ENCODE peak calls at places on chromosomes 13 and 19, in eight cellular contexts. One of them, this sample, is unnamed. For H3K27me3 and H3K9me3, the result is how much of the 10 kb centered on the place peaks cover.

GRCh38 chr19:7700128-7700470 is 1.8 kb downstream of the FCER2 start:
- DNase-seq in aorta: no peak
- DNase-seq in CD4-positive, CD25-positive, alpha-beta regulatory T cell: no peak
- DNase-seq in CD8-positive, alpha-beta T cell: no peak
- DNase-seq in cardiac muscle cell: no peak
- DNase-seq in heart right ventricle: no peak
- DNase-seq in iPS DF 6.9: no peak
- DNase-seq in tibial artery: no peak
- DNase-seq in this sample: no peak

GRCh38 chr19:5687360-5688198 is 2.5 kb upstream of the RPL36 start:
- DNase-seq in aorta: no peak
- DNase-seq in CD4-positive, CD25-positive, alpha-beta regulatory T cell: no peak
- DNase-seq in CD8-positive, alpha-beta T cell: no peak
- DNase-seq in cardiac muscle cell: no peak
- DNase-seq in heart right ventricle: no peak
- DNase-seq in iPS DF 6.9: no peak
- DNase-seq in tibial artery: no peak
- DNase-seq in this sample: no peak

GRCh38 chr13:78604782-78605611 is 1.6 kb upstream of the POU4F1 start:
- DNase-seq in aorta: no peak
- DNase-seq in CD4-positive, CD25-positive, alpha-beta regulatory T cell: no peak
- DNase-seq in CD8-positive, alpha-beta T cell: no peak
- DNase-seq in cardiac muscle cell: no peak
- DNase-seq in heart right ventricle: no peak
- DNase-seq in iPS DF 6.9: no peak
- DNase-seq in tibial artery: no peak
- DNase-seq in this sample: no peak

GRCh38 chr13:91058066-91058465 is 289.4 kb upstream of the MIR17HG start:
- DNase-seq in aorta: no peak
- DNase-seq in CD4-positive, CD25-positive, alpha-beta regulatory T cell: no peak
- DNase-seq in CD8-positive, alpha-beta T cell: no peak
- DNase-seq in cardiac muscle cell: peak
- DNase-seq in heart right ventricle: no peak
- DNase-seq in iPS DF 6.9: peak
- DNase-seq in tibial artery: no peak
- DNase-seq in this sample: no peak

GRCh38 chr19:18948976-18949356 is 7.9 kb upstream of the HOMER3 start:
- DNase-seq in aorta: no peak
- DNase-seq in CD4-positive, CD25-positive, alpha-beta regulatory T cell: no peak
- DNase-seq in CD8-positive, alpha-beta T cell: no peak
- DNase-seq in cardiac muscle cell: no peak
- DNase-seq in heart right ventricle: no peak
- DNase-seq in iPS DF 6.9: no peak
- DNase-seq in tibial artery: no peak
- DNase-seq in this sample: no peak

GRCh38 chr19:41924151-41925145 is 3.8 kb downstream of the ERFL start:
- DNase-seq in aorta: no peak
- DNase-seq in CD4-positive, CD25-positive, alpha-beta regulatory T cell: no peak
- DNase-seq in CD8-positive, alpha-beta T cell: no peak
- DNase-seq in cardiac muscle cell: no peak
- DNase-seq in heart right ventricle: no peak
- DNase-seq in iPS DF 6.9: no peak
- DNase-seq in tibial artery: no peak
- DNase-seq in this sample: no peak

GRCh38 chr13:51524312-51524711 is 60.0 kb upstream of the WDFY2 start:
- DNase-seq in aorta: no peak
- DNase-seq in CD4-positive, CD25-positive, alpha-beta regulatory T cell: no peak
- DNase-seq in CD8-positive, alpha-beta T cell: no peak
- DNase-seq in cardiac muscle cell: peak
- DNase-seq in heart right ventricle: no peak
- DNase-seq in iPS DF 6.9: no peak
- DNase-seq in tibial artery: no peak
- DNase-seq in this sample: no peak

GRCh38 chr13:45909724-45910123 is 58.2 kb upstream of the SIAH3 start:
- DNase-seq in aorta: no peak
- DNase-seq in CD4-positive, CD25-positive, alpha-beta regulatory T cell: no peak
- DNase-seq in CD8-positive, alpha-beta T cell: no peak
- DNase-seq in cardiac muscle cell: no peak
- DNase-seq in heart right ventricle: no peak
- DNase-seq in iPS DF 6.9: no peak
- DNase-seq in tibial artery: no peak
- DNase-seq in this sample: no peak

GRCh38 chr13:18996221-18996620 is 185.4 kb downstream of the TUBA3C start:
- DNase-seq in aorta: no peak
- DNase-seq in CD4-positive, CD25-positive, alpha-beta regulatory T cell: no peak
- DNase-seq in CD8-positive, alpha-beta T cell: no peak
- DNase-seq in cardiac muscle cell: no peak
- DNase-seq in heart right ventricle: no peak
- DNase-seq in iPS DF 6.9: no peak
- DNase-seq in tibial artery: no peak
- DNase-seq in this sample: no peak

GRCh38 chr13:29805994-29806748 is 44.2 kb downstream of the UBL3 start:
- DNase-seq in aorta: no peak
- DNase-seq in CD4-positive, CD25-positive, alpha-beta regulatory T cell: no peak
- DNase-seq in CD8-positive, alpha-beta T cell: no peak
- DNase-seq in cardiac muscle cell: no peak
- DNase-seq in heart right ventricle: no peak
- DNase-seq in iPS DF 6.9: no peak
- DNase-seq in tibial artery: no peak
- DNase-seq in this sample: no peak

GRCh38 chr13:30679483-30680330 is 55.6 kb upstream of the ALOX5AP start:
- DNase-seq in aorta: no peak
- DNase-seq in CD4-positive, CD25-positive, alpha-beta regulatory T cell: peak
- DNase-seq in CD8-positive, alpha-beta T cell: peak
- DNase-seq in cardiac muscle cell: peak
- DNase-seq in heart right ventricle: no peak
- DNase-seq in iPS DF 6.9: no peak
- DNase-seq in tibial artery: no peak
- DNase-seq in this sample: no peak

GRCh38 chr13:73938375-73939070 is 195.7 kb downstream of the KLF12 start:
- DNase-seq in aorta: no peak
- DNase-seq in CD4-positive, CD25-positive, alpha-beta regulatory T cell: no peak
- DNase-seq in CD8-positive, alpha-beta T cell: no peak
- DNase-seq in cardiac muscle cell: peak
- DNase-seq in heart right ventricle: no peak
- DNase-seq in iPS DF 6.9: no peak
- DNase-seq in tibial artery: no peak
- DNase-seq in this sample: no peak

GRCh38 chr19:46009530-46010510 is 13.0 kb downstream of the PGLYRP1 start:
- DNase-seq in aorta: peak
- DNase-seq in CD4-positive, CD25-positive, alpha-beta regulatory T cell: peak
- DNase-seq in CD8-positive, alpha-beta T cell: peak
- DNase-seq in cardiac muscle cell: peak
- DNase-seq in heart right ventricle: peak
- DNase-seq in iPS DF 6.9: no peak
- DNase-seq in tibial artery: peak
- DNase-seq in this sample: peak

GRCh38 chr19:3041756-3042517 is 12.9 kb upstream of the TLE2 start:
- DNase-seq in aorta: no peak
- DNase-seq in CD4-positive, CD25-positive, alpha-beta regulatory T cell: no peak
- DNase-seq in CD8-positive, alpha-beta T cell: no peak
- DNase-seq in cardiac muscle cell: no peak
- DNase-seq in heart right ventricle: no peak
- DNase-seq in iPS DF 6.9: no peak
- DNase-seq in tibial artery: no peak
- DNase-seq in this sample: no peak

GRCh38 chr19:3039641-3040077 is 10.6 kb upstream of the TLE2 start:
- DNase-seq in aorta: no peak
- DNase-seq in CD4-positive, CD25-positive, alpha-beta regulatory T cell: no peak
- DNase-seq in CD8-positive, alpha-beta T cell: no peak
- DNase-seq in cardiac muscle cell: no peak
- DNase-seq in heart right ventricle: no peak
- DNase-seq in iPS DF 6.9: no peak
- DNase-seq in tibial artery: no peak
- DNase-seq in this sample: no peak

GRCh38 chr19:3042545-3043267 is 13.6 kb upstream of the TLE2 start:
- DNase-seq in aorta: no peak
- DNase-seq in CD4-positive, CD25-positive, alpha-beta regulatory T cell: no peak
- DNase-seq in CD8-positive, alpha-beta T cell: no peak
- DNase-seq in cardiac muscle cell: no peak
- DNase-seq in heart right ventricle: no peak
- DNase-seq in iPS DF 6.9: no peak
- DNase-seq in tibial artery: no peak
- DNase-seq in this sample: no peak

GRCh38 chr19:3039125-3039524 is 10.0 kb upstream of the TLE2 start:
- DNase-seq in aorta: no peak
- DNase-seq in CD4-positive, CD25-positive, alpha-beta regulatory T cell: no peak
- DNase-seq in CD8-positive, alpha-beta T cell: no peak
- DNase-seq in cardiac muscle cell: no peak
- DNase-seq in heart right ventricle: no peak
- DNase-seq in iPS DF 6.9: no peak
- DNase-seq in tibial artery: no peak
- DNase-seq in this sample: no peak

GRCh38 chr19:3041302-3041701 is 12.2 kb upstream of the TLE2 start:
- DNase-seq in aorta: no peak
- DNase-seq in CD4-positive, CD25-positive, alpha-beta regulatory T cell: no peak
- DNase-seq in CD8-positive, alpha-beta T cell: no peak
- DNase-seq in cardiac muscle cell: no peak
- DNase-seq in heart right ventricle: no peak
- DNase-seq in iPS DF 6.9: no peak
- DNase-seq in tibial artery: no peak
- DNase-seq in this sample: no peak
- H3K27me3 ChIP-seq in aorta: under half
- H3K27me3 ChIP-seq in CD4-positive, CD25-positive, alpha-beta regulatory T cell: under half
- H3K27me3 ChIP-seq in CD8-positive, alpha-beta T cell: under half
- H3K27me3 ChIP-seq in cardiac muscle cell: under half
- H3K27me3 ChIP-seq in heart right ventricle: under half
- H3K27me3 ChIP-seq in iPS DF 6.9: under half
- H3K27me3 ChIP-seq in tibial artery: under half
- H3K27me3 ChIP-seq in this sample: under half

DNA sequence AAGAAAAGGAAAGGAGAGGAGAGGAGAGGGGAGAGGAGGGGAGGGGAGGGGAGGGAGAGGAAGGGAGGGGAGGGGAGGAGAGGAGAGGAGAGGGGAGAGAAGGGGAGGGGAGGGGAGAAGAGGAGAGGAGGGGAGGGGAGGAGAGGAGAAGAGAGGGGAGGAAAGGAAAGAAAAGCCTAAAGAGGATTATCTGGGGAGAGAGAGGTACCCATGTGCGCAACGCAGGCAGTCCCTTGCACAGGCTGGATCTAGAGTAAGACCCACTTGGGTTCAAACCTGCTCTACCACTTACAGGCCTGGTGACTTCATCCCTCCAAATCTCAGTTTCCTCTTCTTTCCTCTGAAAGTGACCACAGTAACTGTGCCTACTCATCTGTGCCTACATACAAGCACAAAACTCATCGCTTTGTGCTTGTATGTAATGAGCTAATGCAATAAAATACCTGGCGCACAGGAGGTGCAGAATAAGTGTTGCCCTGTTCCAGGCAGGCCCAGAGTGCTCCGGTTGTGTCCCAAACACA is 753 bp upstream of the MAP1S start:
- DNase-seq in aorta: no peak
- DNase-seq in CD4-positive, CD25-positive, alpha-beta regulatory T cell: no peak
- DNase-seq in CD8-positive, alpha-beta T cell: no peak
- DNase-seq in cardiac muscle cell: no peak
- DNase-seq in heart right ventricle: no peak
- DNase-seq in iPS DF 6.9: no peak
- DNase-seq in tibial artery: no peak
- DNase-seq in this sample: no peak
- H3K4me3 ChIP-seq in aorta: no peak
- H3K4me3 ChIP-seq in CD4-positive, CD25-positive, alpha-beta regulatory T cell: peak
- H3K4me3 ChIP-seq in CD8-positive, alpha-beta T cell: peak
- H3K4me3 ChIP-seq in cardiac muscle cell: peak
- H3K4me3 ChIP-seq in heart right ventricle: no peak
- H3K4me3 ChIP-seq in iPS DF 6.9: peak
- H3K4me3 ChIP-seq in tibial artery: peak
- H3K4me3 ChIP-seq in this sample: peak

GRCh38 chr19:15562861-15563260 is 52.2 kb upstream of the CYP4F8 start:
- DNase-seq in aorta: no peak
- DNase-seq in CD4-positive, CD25-positive, alpha-beta regulatory T cell: no peak
- DNase-seq in CD8-positive, alpha-beta T cell: no peak
- DNase-seq in cardiac muscle cell: peak
- DNase-seq in heart right ventricle: no peak
- DNase-seq in iPS DF 6.9: no peak
- DNase-seq in tibial artery: no peak
- DNase-seq in this sample: no peak
- H3K9me3 ChIP-seq in aorta: under half
- H3K9me3 ChIP-seq in CD4-positive, CD25-positive, alpha-beta regulatory T cell: under half
- H3K9me3 ChIP-seq in CD8-positive, alpha-beta T cell: under half
- H3K9me3 ChIP-seq in cardiac muscle cell: under half
- H3K9me3 ChIP-seq in heart right ventricle: under half
- H3K9me3 ChIP-seq in iPS DF 6.9: under half
- H3K9me3 ChIP-seq in tibial artery: under half
- H3K9me3 ChIP-seq in this sample: under half

GRCh38 chr19:38483016-38483630 is 49.6 kb downstream of the RYR1 start:
- DNase-seq in aorta: no peak
- DNase-seq in CD4-positive, CD25-positive, alpha-beta regulatory T cell: no peak
- DNase-seq in CD8-positive, alpha-beta T cell: no peak
- DNase-seq in cardiac muscle cell: no peak
- DNase-seq in heart right ventricle: no peak
- DNase-seq in iPS DF 6.9: no peak
- DNase-seq in tibial artery: no peak
- DNase-seq in this sample: no peak

GRCh38 chr19:38488096-38488495 is 54.6 kb downstream of the RYR1 start:
- DNase-seq in aorta: no peak
- DNase-seq in CD4-positive, CD25-positive, alpha-beta regulatory T cell: no peak
- DNase-seq in CD8-positive, alpha-beta T cell: no peak
- DNase-seq in cardiac muscle cell: no peak
- DNase-seq in heart right ventricle: no peak
- DNase-seq in iPS DF 6.9: no peak
- DNase-seq in tibial artery: no peak
- DNase-seq in this sample: no peak

GRCh38 chr19:38484747-38485146 is 51.3 kb downstream of the RYR1 start:
- DNase-seq in aorta: no peak
- DNase-seq in CD4-positive, CD25-positive, alpha-beta regulatory T cell: no peak
- DNase-seq in CD8-positive, alpha-beta T cell: no peak
- DNase-seq in cardiac muscle cell: no peak
- DNase-seq in heart right ventricle: no peak
- DNase-seq in iPS DF 6.9: no peak
- DNase-seq in tibial artery: no peak
- DNase-seq in this sample: no peak

GRCh38 chr19:38486731-38487336 is 53.3 kb downstream of the RYR1 start:
- DNase-seq in aorta: no peak
- DNase-seq in CD4-positive, CD25-positive, alpha-beta regulatory T cell: no peak
- DNase-seq in CD8-positive, alpha-beta T cell: no peak
- DNase-seq in cardiac muscle cell: no peak
- DNase-seq in heart right ventricle: no peak
- DNase-seq in iPS DF 6.9: no peak
- DNase-seq in tibial artery: no peak
- DNase-seq in this sample: no peak

DNA sequence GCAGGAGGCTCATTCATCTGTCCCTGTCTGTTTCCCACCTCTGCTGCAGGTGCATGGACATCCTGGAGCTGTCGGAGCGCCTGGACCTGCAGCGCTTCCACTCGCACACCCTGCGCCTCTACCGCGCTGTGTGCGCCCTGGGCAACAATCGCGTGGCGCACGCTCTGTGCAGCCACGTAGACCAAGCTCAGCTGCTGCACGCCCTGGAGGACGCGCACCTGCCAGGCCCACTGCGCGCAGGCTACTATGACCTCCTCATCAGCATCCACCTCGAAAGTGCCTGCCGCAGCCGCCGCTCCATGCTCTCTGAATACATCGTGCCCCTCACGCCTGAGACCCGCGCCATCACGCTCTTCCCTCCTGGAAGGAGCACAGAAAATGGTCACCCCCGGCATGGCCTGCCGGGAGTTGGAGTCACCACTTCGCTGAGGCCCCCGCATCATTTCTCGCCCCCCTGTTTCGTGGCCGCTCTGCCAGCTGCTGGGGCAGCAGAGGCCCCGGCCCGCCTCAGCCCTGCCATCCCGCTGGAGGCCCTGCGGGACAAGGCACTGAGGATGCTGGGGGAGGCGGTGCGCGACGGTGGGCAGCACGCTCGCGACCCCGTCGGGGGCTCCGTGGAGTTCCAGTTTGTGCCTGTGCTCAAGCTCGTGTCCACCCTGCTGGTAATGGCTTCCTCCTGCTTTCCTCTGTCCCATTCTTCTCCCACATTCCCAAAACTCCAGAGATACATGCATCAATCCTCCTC is 52.2 kb downstream of the RYR1 start:
- DNase-seq in aorta: no peak
- DNase-seq in CD4-positive, CD25-positive, alpha-beta regulatory T cell: no peak
- DNase-seq in CD8-positive, alpha-beta T cell: no peak
- DNase-seq in cardiac muscle cell: no peak
- DNase-seq in heart right ventricle: no peak
- DNase-seq in iPS DF 6.9: no peak
- DNase-seq in tibial artery: no peak
- DNase-seq in this sample: no peak
- H3K27me3 ChIP-seq in aorta: under half
- H3K27me3 ChIP-seq in CD4-positive, CD25-positive, alpha-beta regulatory T cell: under half
- H3K27me3 ChIP-seq in CD8-positive, alpha-beta T cell: under half
- H3K27me3 ChIP-seq in cardiac muscle cell: under half
- H3K27me3 ChIP-seq in heart right ventricle: under half
- H3K27me3 ChIP-seq in iPS DF 6.9: under half
- H3K27me3 ChIP-seq in tibial artery: under half
- H3K27me3 ChIP-seq in this sample: under half